ENCODE peak calls at places on chromosomes 16 and 17, in four cellular contexts. S, T, C and U are unnamed samples.

GRCh38 chr17:49749730-49750129 is 14.2 kb downstream of the FAM117A start:
- DNase-seq in S (no peak), T (no peak), C (no peak), U (no peak)

GRCh38 chr16:90019543-90020259 is 445 bp upstream of the DBNDD1 start:
- DNase-seq in S (no peak), T (peak), C (no peak), U (no peak)

GRCh38 chr17:80750263-80750662 is 205.6 kb downstream of the RPTOR start:
- DNase-seq in S (no peak), T (no peak), C (no peak), U (no peak)

GRCh38 chr17:7352910-7353635 is 1.1 kb downstream of the KCTD11 start:
- DNase-seq in S (no peak), T (no peak), C (no peak), U (no peak)

GRCh38 chr16:30051518-30051917 is 14.0 kb upstream of the ALDOA start:
- DNase-seq in S (no peak), T (no peak), C (no peak), U (no peak)

GRCh38 chr17:55303701-55304145 is 39.0 kb downstream of the HLF start:
- DNase-seq in S (no peak), T (no peak), C (no peak), U (no peak)

GRCh38 chr16:70152578-70153302 is 20.8 kb upstream of the CLEC18C start:
- DNase-seq in S (no peak), T (peak), C (no peak), U (no peak)

GRCh38 chr16:56912746-56913703 is 18.9 kb upstream of the HERPUD1 start:
- DNase-seq in S (no peak), T (no peak), C (no peak), U (peak)

GRCh38 chr17:82239926-82240505 is 11.2 kb downstream of the SLC16A3 start:
- DNase-seq in S (no peak), T (no peak), C (no peak), U (peak)

GRCh38 chr17:36578671-36579070 is 13.0 kb upstream of the DHRS11 start:
- DNase-seq in S (no peak), T (no peak), C (no peak), U (no peak)

GRCh38 chr16:49346459-49346858 is 27.1 kb upstream of the C16orf78 start:
- DNase-seq in S (no peak), T (no peak), C (no peak), U (no peak)

GRCh38 chr16:47488051-47488450 is 26.9 kb downstream of the PHKB start:
- DNase-seq in S (no peak), T (no peak), C (no peak), U (no peak)

GRCh38 chr17:57406131-57406980 is 150.0 kb downstream of the MSI2 start:
- DNase-seq in S (no peak), T (no peak), C (no peak), U (no peak)

DNA sequence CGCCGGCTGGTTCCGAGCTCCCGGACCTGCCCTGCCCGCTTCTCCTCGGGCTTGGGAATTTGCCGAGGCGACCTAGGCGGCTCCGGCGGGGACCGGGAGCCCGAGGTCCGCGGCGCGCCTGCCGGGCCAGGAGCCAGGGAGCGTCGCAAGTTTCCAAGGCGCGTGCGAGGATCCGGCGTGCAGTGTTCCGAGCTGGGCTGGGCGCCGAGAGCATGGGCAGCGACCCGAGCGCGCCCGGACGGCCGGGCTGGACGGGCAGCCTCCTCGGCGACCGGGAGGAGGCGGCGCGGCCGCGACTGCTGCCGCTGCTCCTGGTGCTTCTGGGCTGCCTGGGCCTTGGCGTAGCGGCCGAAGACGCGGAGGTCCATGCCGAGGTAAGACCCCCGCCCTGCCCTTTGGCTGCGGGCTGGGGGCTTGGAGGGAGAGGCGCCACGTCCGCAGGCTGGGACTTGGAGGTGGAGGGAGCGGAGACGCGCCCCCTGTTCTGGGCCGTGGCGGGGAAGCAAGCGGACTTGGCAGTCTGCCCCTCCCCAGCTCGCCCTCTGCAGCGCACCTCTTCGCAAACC is 668 bp downstream of the MMP15 start:
- DNase-seq in S (no peak), T (peak), C (no peak), U (no peak)
- TF ChIP-seq GABPA in S (no peak), T (no peak), C (no peak), U (no peak)

DNA sequence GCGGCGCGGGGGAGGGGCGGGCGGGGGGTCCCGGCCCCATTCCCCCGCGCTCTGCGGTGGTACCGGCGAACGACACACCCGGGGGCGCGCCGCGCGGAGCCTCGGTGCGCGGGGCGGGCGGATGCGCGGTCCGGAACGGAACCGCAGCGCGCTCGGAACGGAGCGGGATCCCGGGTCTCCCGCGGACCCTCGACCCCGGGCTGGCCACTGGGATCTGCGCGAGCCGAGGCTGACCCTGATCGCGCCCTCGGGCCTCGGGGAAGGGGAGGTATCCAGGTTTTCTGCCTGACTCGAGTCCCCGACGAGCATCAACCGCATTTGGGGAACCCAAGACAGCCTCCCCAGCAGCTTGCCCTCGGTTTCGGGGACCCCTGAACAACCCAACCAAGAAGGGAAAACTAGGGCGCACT is 361 bp downstream of the BEAN1 start:
- DNase-seq in S (no peak), T (no peak), C (no peak), U (no peak)
- H3K4me3 ChIP-seq in S (peak), T (peak), C (no peak), U (no peak)

GRCh38 chr17:8447816-8448215 is 12.1 kb downstream of the NDEL1 start:
- DNase-seq in S (no peak), T (no peak), C (no peak), U (no peak)
- TF ChIP-seq GABPA in S (no peak), T (no peak), C (no peak), U (no peak)

DNA sequence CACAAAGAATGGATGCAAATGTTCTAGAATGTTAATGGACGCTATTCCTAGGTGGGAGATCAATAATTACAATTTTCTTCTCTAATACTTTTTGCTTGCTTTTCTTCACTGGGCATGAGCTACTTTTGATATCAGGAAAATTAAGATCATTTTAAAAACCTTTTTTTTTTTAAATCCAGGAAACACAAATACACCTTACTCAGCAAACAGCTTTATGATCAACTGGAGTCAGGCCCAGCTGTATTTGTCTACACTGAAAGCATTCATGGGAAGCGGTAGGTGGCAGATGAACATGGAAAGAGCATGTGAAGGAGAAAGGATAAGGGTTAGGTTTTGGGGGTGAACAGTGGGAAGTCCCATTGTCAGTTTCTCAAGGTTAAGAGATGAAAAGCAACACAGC is 97.8 kb downstream of the WDR59 start:
- DNase-seq in S (no peak), T (no peak), C (no peak), U (no peak)
- H3K4me3 ChIP-seq in S (no peak), T (no peak), C (no peak), U (no peak)

DNA sequence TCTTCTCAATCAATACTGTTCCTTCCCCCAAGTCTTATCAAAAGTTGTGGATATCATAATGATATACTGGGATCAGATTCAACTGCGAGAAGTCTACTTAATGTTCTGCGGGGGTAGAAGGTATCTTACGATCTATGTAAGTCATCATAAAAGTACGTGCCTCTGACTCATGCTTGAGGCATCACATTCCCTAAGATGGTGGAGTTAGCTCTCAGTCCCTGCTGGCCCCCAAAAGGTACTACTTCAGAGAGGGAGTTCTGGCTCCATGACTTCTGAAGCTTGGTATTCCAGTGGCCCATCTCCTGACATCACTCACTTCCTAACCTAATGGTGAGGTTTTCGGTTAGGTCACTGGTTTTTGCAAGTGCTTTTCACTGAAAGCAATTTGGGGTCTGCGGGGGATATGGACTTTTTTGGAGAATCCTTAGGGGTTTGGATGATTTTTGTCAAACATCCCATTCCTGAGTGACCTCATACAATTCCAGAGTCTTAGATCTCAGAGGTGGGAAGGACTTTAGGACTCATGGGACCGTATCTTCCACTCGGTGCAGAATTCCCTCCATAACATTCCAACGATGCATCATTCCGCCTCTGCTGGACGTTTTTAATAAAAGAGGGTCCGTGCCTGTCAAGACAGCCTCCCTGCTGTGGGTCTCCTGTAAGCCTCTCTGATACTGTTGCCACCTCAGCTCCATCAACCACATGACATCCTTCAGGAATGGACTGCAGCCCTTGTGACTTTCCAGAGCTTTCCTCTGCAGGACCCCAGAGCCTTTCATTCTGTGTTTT is 74.3 kb downstream of the DYNLRB2 start:
- DNase-seq in S (no peak), T (no peak), C (no peak), U (no peak)
- TF ChIP-seq GABPA in S (no peak), T (no peak), C (no peak), U (no peak)

GRCh38 chr17:75875940-75876189 is 2.5 kb downstream of the TRIM47 start:
- DNase-seq in S (no peak), T (peak), C (no peak), U (no peak)
- H3K4me3 ChIP-seq in S (no peak), T (no peak), C (no peak), U (no peak)

DNA sequence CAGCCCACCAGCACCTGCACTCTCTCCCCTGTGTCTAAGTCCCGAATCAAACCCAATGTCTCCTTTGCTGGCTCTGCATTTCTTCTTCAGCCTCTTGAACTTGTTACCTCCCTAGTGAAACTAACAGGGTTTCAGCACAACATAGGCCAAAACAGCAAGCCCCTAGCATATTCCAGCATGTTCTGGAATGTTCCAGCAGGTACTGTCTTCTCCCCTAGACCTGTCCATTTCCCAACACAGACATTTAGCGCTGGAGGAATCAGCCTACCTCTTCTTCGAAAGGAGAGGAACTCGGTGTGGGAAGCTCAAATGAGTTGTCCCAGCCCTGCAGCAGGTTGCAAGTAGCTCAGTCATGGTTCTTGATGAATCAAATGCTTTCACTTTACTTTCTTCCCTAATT is 47.1 kb downstream of the LITAF start:
- DNase-seq in S (no peak), T (no peak), C (no peak), U (no peak)
- TF ChIP-seq GABPA in S (no peak), T (no peak), C (no peak), U (no peak)

GRCh38 chr16:11064202-11064540 is 119.8 kb downstream of the CLEC16A start:
- DNase-seq in S (no peak), T (no peak), C (no peak), U (no peak)
- H3K4me3 ChIP-seq in S (no peak), T (no peak), C (no peak), U (no peak)